ENCODE peak calls at places on chromosomes 12 and 14, in eight cellular contexts. O, G, P, J, U, M, T and D are unnamed samples.

GRCh38 chr14:60348211-60348610 is 99.2 kb downstream of the PPM1A start:
- DNase-seq in O (no peak), U (no peak), P (no peak), T (no peak), G (no peak), J (no peak), M (no peak), D (no peak)

GRCh38 chr14:96824283-96824682 is 27.1 kb downstream of the VRK1 start:
- DNase-seq in M (peak; percentile 69), U (peak; percentile 13), J (no peak), G (peak; percentile 94), T (no peak), P (no peak), O (peak; percentile 64), D (no peak)

GRCh38 chr14:24630872-24631477 is 3.0 kb downstream of the GZMB start:
- DNase-seq in U (peak; percentile 53), O (no peak), J (no peak), M (peak; percentile 53), G (peak; percentile 49), P (peak; percentile 16), T (no peak), D (no peak)

GRCh38 chr12:29534935-29535334 is 37.4 kb upstream of the OVCH1 start:
- DNase-seq in O (no peak), J (no peak), M (no peak), U (no peak), P (no peak), T (no peak), G (peak; percentile 56), D (no peak)

GRCh38 chr14:101916816-101917412 is 47.5 kb upstream of the DYNC1H1 start:
- DNase-seq in T (no peak), U (no peak), O (no peak), P (no peak), M (no peak), J (no peak), G (peak; percentile 70), D (no peak)

GRCh38 chr14:103146141-103146709 is 23.0 kb downstream of the TNFAIP2 start:
- DNase-seq in J (no peak), M (no peak), P (no peak), O (no peak), T (no peak), U (no peak), G (no peak), D (no peak)

GRCh38 chr14:84181072-84181471 is 1348.9 kb upstream of the FLRT2 start:
- DNase-seq in U (no peak), O (no peak), G (no peak), P (no peak), J (no peak), T (no peak), M (no peak), D (no peak)

GRCh38 chr14:103547941-103548462 is 14.5 kb downstream of the BAG5 start:
- DNase-seq in T (no peak), M (no peak), P (no peak), G (no peak), J (no peak), O (no peak), U (no peak), D (no peak)

GRCh38 chr14:54343276-54344121 is 53.3 kb upstream of the CDKN3 start:
- DNase-seq in M (no peak), G (peak; percentile 35), J (no peak), O (no peak), P (no peak), U (peak; percentile 78), T (no peak), D (no peak)

GRCh38 chr12:132019891-132020290 is 70.1 kb downstream of the EP400 start:
- DNase-seq in O (no peak), P (no peak), U (no peak), J (no peak), M (no peak), G (no peak), T (no peak), D (no peak)

GRCh38 chr12:132021031-132021871 is 71.5 kb downstream of the EP400 start:
- DNase-seq in P (no peak), M (no peak), O (no peak), G (no peak), T (no peak), J (no peak), U (no peak), D (no peak)

GRCh38 chr12:132020292-132020691 is 70.5 kb downstream of the EP400 start:
- DNase-seq in P (no peak), O (no peak), U (no peak), T (no peak), J (no peak), G (no peak), M (no peak), D (no peak)

GRCh38 chr12:132015686-132016430 is 66.1 kb downstream of the EP400 start:
- DNase-seq in M (no peak), T (no peak), O (no peak), U (no peak), J (no peak), G (no peak), P (no peak), D (no peak)

GRCh38 chr12:132018193-132018916 is 68.6 kb downstream of the EP400 start:
- DNase-seq in U (no peak), G (peak; percentile 53), T (no peak), J (no peak), P (no peak), O (no peak), M (no peak), D (no peak)
- TF ChIP-seq CTCF in U (no peak), G (no peak), T (no peak), J (no peak), P (no peak), O (no peak), M (no peak), D (no peak)

GRCh38 chr14:68495638-68496114 is 297.2 kb downstream of the ZFP36L1 start:
- DNase-seq in M (no peak), P (no peak), G (no peak), J (no peak), T (no peak), U (no peak), O (no peak), D (no peak)

GRCh38 chr14:68495101-68495637 is 297.7 kb downstream of the ZFP36L1 start:
- DNase-seq in U (peak; percentile 43), P (no peak), G (no peak), O (no peak), M (peak; percentile 69), J (no peak), T (no peak), D (no peak)

GRCh38 chr14:68492889-68493288 is 300.0 kb downstream of the ZFP36L1 start:
- DNase-seq in J (no peak), T (no peak), G (no peak), O (no peak), P (no peak), U (no peak), M (no peak), D (no peak)

GRCh38 chr14:68487805-68488590 is 304.9 kb downstream of the ZFP36L1 start:
- DNase-seq in O (peak; percentile 39), P (no peak), M (peak; percentile 85), T (no peak), J (no peak), G (peak; percentile 80), U (peak; percentile 60), D (peak; percentile 43)

GRCh38 chr14:68491793-68492192 is 301.1 kb downstream of the ZFP36L1 start:
- DNase-seq in G (no peak), M (no peak), P (no peak), J (no peak), U (no peak), O (no peak), T (no peak), D (no peak)
- H3K4me3 ChIP-seq in G (no peak overlapping the region), M (no peak overlapping the region), P (no peak overlapping the region), J (no peak overlapping the region), U (no peak overlapping the region), O (no peak overlapping the region), T (no peak overlapping the region), D (no peak overlapping the region)

GRCh38 chr14:91125271-91125661 is 11.4 kb downstream of the DGLUCY start:
- DNase-seq in O (no peak), G (no peak), M (no peak), T (no peak), U (no peak), P (no peak), J (no peak), D (no peak)
- TF ChIP-seq CTCF in O (no peak), G (no peak), M (no peak), T (no peak), U (no peak), P (no peak), J (no peak), D (no peak)

GRCh38 chr14:100791995-100792394 is 33.9 kb upstream of the MEG3 start:
- DNase-seq in M (no peak), U (no peak), O (no peak), G (no peak), T (no peak), P (no peak), J (no peak), D (no peak)
- H3K4me3 ChIP-seq in M (no peak overlapping the region), U (no peak overlapping the region), O (no peak overlapping the region), G (no peak overlapping the region), T (no peak overlapping the region), P (no peak overlapping the region), J (no peak overlapping the region), D (no peak overlapping the region)

GRCh38 chr12:46678441-46678840 is 147.4 kb downstream of the SLC38A4 start:
- DNase-seq in M (peak; percentile 87), G (no peak), U (peak; percentile 17), J (no peak), P (no peak), O (no peak), T (no peak), D (no peak)

GRCh38 chr12:46679754-46680153 is 146.0 kb downstream of the SLC38A4 start:
- DNase-seq in T (no peak), G (no peak), J (no peak), U (no peak), M (no peak), P (no peak), O (no peak), D (no peak)

GRCh38 chr12:46680506-46680905 is 145.3 kb downstream of the SLC38A4 start:
- DNase-seq in G (no peak), M (no peak), P (no peak), U (no peak), O (no peak), T (no peak), J (no peak), D (no peak)

GRCh38 chr12:46677749-46678148 is 148.0 kb downstream of the SLC38A4 start:
- DNase-seq in U (peak; percentile 68), T (no peak), M (peak; percentile 61), J (no peak), P (no peak), G (peak; percentile 53), O (no peak), D (no peak)

GRCh38 chr12:46682148-46682547 is 143.6 kb downstream of the SLC38A4 start:
- DNase-seq in J (no peak), P (no peak), G (no peak), O (no peak), M (no peak), T (no peak), U (no peak), D (no peak)
- TF ChIP-seq CTCF in J (no peak), P (no peak), G (no peak), O (no peak), M (no peak), T (no peak), U (no peak), D (no peak)

GRCh38 chr12:121917950-121918678 is at the start of gene CFAP251:
- DNase-seq in O (peak; percentile 65), J (peak; percentile 98), G (no peak), M (no peak), P (peak; percentile 99), U (peak; percentile 30), T (peak; percentile 95), D (peak; percentile 19)
- H3K4me3 ChIP-seq in O (peak within 1 kb of the TSS; percentile 55), J (peak within 1 kb of the TSS; percentile 43), G (no peak within 1 kb of the TSS), M (no peak within 1 kb of the TSS), P (peak within 1 kb of the TSS; percentile 41), U (no peak within 1 kb of the TSS), T (peak within 1 kb of the TSS; percentile 57), D (peak within 1 kb of the TSS; percentile 43)

GRCh38 chr14:93736378-93737014 is 51.8 kb downstream of the PRIMA1 start:
- DNase-seq in G (no peak), J (no peak), U (peak; percentile 8), T (no peak), M (no peak), O (no peak), P (no peak), D (no peak)
- TF ChIP-seq CTCF in G (no peak), J (no peak), U (peak; percentile 54), T (no peak), M (no peak), O (no peak), P (no peak), D (peak; percentile 13)